ENCODE peak calls at places on chromosomes 3 and 15, in four cellular contexts. N is A549, C is HepG2, X is K562. D is an unnamed sample.

GRCh38 chr3:157136647-157137387 is 23.1 kb downstream of the CCNL1 start:
- DNase-seq in N (no peak), C (peak; percentile 82), X (no peak), D (no peak)

GRCh38 chr15:38354321-38354929 is 99.5 kb upstream of the FAM98B start:
- DNase-seq in N (peak; percentile 20), C (peak; percentile 60), X (peak; percentile 39), D (peak; percentile 58)

GRCh38 chr15:76844096-76844495 is 61.0 kb downstream of the SCAPER start:
- DNase-seq in N (no peak), C (no peak), X (no peak), D (no peak)

GRCh38 chr3:86562095-86562494 is 428.9 kb downstream of the VGLL3 start:
- DNase-seq in N (no peak), C (no peak), X (no peak), D (no peak)

GRCh38 chr3:115788921-115789470 is 165.7 kb downstream of the GAP43 start:
- DNase-seq in N (peak; percentile 21), C (peak; percentile 48), X (no peak), D (no peak)

GRCh38 chr3:122342803-122343202 is 17.8 kb downstream of the CSTA start:
- DNase-seq in N (no peak), C (no peak), X (no peak), D (no peak)

GRCh38 chr3:197256836-197257444 is 41.5 kb downstream of the DLG1 start:
- DNase-seq in N (no peak), C (peak; percentile 41), X (peak; percentile 16), D (no peak)

GRCh38 chr15:29131336-29132109 is 138.1 kb downstream of the NSMCE3 start:
- DNase-seq in N (no peak), C (no peak), X (no peak), D (no peak)

GRCh38 chr15:68561901-68562300 is 16.9 kb upstream of the CORO2B start:
- DNase-seq in N (no peak), C (no peak), X (no peak), D (no peak)

GRCh38 chr3:97830627-97831026 is 8.8 kb downstream of the CRYBG3 start:
- DNase-seq in N (no peak), C (no peak), X (no peak), D (no peak)

GRCh38 chr3:409011-409410 is 212.4 kb downstream of the CHL1 start:
- DNase-seq in N (no peak), C (no peak), X (no peak), D (no peak)

GRCh38 chr15:49645937-49646336 is 25.1 kb downstream of the DTWD1 start:
- DNase-seq in N (no peak), C (peak; percentile 9), X (no peak), D (no peak)

GRCh38 chr15:92074646-92075045 is 221.1 kb downstream of the SLCO3A1 start:
- DNase-seq in N (no peak), C (no peak), X (no peak), D (no peak)

GRCh38 chr3:107394502-107394901 is 17.3 kb downstream of the CCDC54 start:
- DNase-seq in N (no peak), C (no peak), X (no peak), D (no peak)

GRCh38 chr3:69032737-69033136 is 19.3 kb upstream of the EOGT start:
- DNase-seq in N (no peak), C (no peak), X (no peak), D (no peak)

GRCh38 chr3:50370594-50370993 is 11.3 kb upstream of the TMEM115 start:
- DNase-seq in N (no peak), C (no peak), X (peak; percentile 49), D (no peak)

GRCh38 chr3:180102134-180102533 is 65.4 kb upstream of the PEX5L start:
- DNase-seq in N (no peak), C (peak; percentile 6), X (no peak), D (peak; percentile 56)

GRCh38 chr3:32335365-32336122 is 56.1 kb upstream of the CMTM7 start:
- DNase-seq in N (no peak), C (no peak), X (no peak), D (no peak)

GRCh38 chr3:139447486-139447885 is 28.8 kb downstream of the RBP2 start:
- DNase-seq in N (no peak), C (no peak), X (no peak), D (no peak)

GRCh38 chr3:56294316-56294715 is 174.0 kb downstream of the ERC2 start:
- DNase-seq in N (no peak), C (no peak), X (no peak), D (no peak)

GRCh38 chr15:69092159-69092558 is 68.3 kb upstream of the GLCE start:
- DNase-seq in N (peak; percentile 52), C (peak; percentile 18), X (no peak), D (no peak)

GRCh38 chr3:57958642-57959406 is 49.4 kb upstream of the FLNB start:
- DNase-seq in N (no peak), C (no peak), X (peak; percentile 38), D (no peak)

GRCh38 chr3:52247455-52248164 is 2.1 kb downstream of the PPM1M start:
- DNase-seq in N (no peak), C (no peak), X (no peak), D (no peak)

GRCh38 chr3:136543385-136543784 is 208.8 kb downstream of the STAG1 start:
- DNase-seq in N (no peak), C (no peak), X (no peak), D (no peak)

GRCh38 chr3:111584724-111585123 is 10.4 kb downstream of the ZBED2 start:
- DNase-seq in N (no peak), C (no peak), X (no peak), D (no peak)

GRCh38 chr15:80701676-80702311 is 6.7 kb downstream of the ABHD17C start:
- DNase-seq in N (no peak), C (no peak), X (no peak), D (no peak)

GRCh38 chr15:83062768-83063180 is 4.3 kb downstream of the BTBD1 start:
- DNase-seq in N (no peak), C (no peak), X (no peak), D (no peak)

GRCh38 chr15:75188499-75188898 is 13.2 kb upstream of the C15orf39 start:
- DNase-seq in N (no peak), C (no peak), X (no peak), D (no peak)

GRCh38 chr3:170055209-170055608 is 17.4 kb downstream of the GPR160 start:
- DNase-seq in N (no peak), C (no peak), X (no peak), D (no peak)

GRCh38 chr3:133256787-133257483 is 142.9 kb upstream of the BFSP2 start:
- DNase-seq in N (no peak), C (no peak), X (no peak), D (no peak)

GRCh38 chr3:150145659-150146058 is 175.0 kb upstream of the PFN2 start:
- DNase-seq in N (no peak), C (no peak), X (no peak), D (no peak)

GRCh38 chr15:92621972-92622533 is 33.5 kb downstream of the FAM174B start:
- DNase-seq in N (no peak), C (no peak), X (no peak), D (no peak)

GRCh38 chr3:123783811-123784210 is 100.3 kb downstream of the MYLK start:
- DNase-seq in N (no peak), C (no peak), X (no peak), D (no peak)

DNA sequence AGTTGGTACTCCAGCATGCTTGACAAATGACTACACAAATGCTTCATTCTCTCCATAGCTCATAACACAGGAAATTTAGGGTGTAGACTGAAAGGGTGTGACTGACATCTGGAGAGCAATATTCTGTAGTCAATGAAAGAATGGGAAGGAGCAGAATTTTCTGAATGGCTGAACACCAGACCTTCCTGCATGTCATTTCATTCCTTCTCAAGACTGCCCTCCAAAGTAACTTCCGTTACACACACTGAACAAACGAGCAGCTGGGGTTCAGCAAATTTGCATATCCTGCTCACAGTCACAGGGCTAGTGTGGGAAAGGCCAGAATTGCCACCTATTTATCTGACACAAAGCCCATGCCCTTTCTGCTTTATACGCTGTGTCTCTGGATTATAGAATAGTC is 325.0 kb upstream of the CFAP20DC start:
- DNase-seq in N (no peak), C (no peak), X (no peak), D (no peak)
- TF ChIP-seq HMGXB4 in N (no peak), C (no peak), X (no peak), D (no peak)

GRCh38 chr3:24493951-24494615 is 567 bp downstream of the THRB start:
- DNase-seq in N (peak; percentile 55), C (peak; percentile 71), X (peak; percentile 64), D (peak; percentile 52)
- TF ChIP-seq HMGXB4 in N (no peak), C (no peak), X (no peak), D (no peak)

GRCh38 chr3:72517804-72518442 is 330.3 kb downstream of the SHQ1 start:
- DNase-seq in N (no peak), C (no peak), X (no peak), D (no peak)

GRCh38 chr3:72529084-72529483 is 319.2 kb downstream of the SHQ1 start:
- DNase-seq in N (no peak), C (peak; percentile 39), X (no peak), D (no peak)

GRCh38 chr3:72520690-72521308 is 327.4 kb downstream of the SHQ1 start:
- DNase-seq in N (no peak), C (peak; percentile 53), X (no peak), D (no peak)

GRCh38 chr3:72520205-72520604 is 328.0 kb downstream of the SHQ1 start:
- DNase-seq in N (no peak), C (no peak), X (no peak), D (no peak)

GRCh38 chr3:72523409-72524172 is 324.7 kb downstream of the SHQ1 start:
- DNase-seq in N (no peak), C (no peak), X (peak; percentile 22), D (no peak)
- TF ChIP-seq HMGXB4 in N (no peak), C (no peak), X (no peak), D (no peak)

DNA sequence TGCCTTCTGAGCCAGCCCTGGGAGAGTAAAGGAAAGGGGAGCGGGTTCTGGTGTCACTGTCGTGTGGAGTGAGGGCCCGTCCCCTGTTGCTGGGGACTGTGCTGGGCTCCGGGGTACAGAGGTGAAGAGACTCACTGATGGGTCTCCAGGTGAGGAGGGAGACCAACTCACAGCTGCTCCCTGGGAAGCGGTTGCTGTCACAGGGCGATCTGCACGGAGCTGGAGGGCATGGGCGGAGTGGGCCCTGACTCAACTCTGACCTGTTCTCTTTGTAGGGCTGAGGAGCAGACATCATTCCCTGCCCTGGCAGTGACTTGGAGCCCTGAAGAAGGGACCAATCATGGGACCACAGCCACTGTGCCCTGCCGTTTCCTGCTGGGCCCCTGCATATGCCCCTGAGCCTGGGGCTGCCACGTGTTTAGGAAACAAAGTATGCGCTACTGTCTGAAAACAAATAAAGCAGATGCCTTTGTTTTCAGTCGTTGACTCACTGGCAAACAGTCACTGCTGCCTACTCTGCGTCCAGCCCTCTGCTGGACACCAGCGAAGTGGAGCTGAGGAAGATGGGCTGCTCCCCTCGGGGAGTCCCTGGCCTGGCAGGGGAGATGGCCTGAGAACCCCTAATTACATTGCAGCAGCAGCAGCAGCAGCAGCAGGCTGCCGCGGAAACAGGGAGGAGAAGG is 22.9 kb upstream of the PLXNA1 start:
- DNase-seq in N (peak; percentile 49), C (peak; percentile 64), X (no peak), D (no peak)
- TF ChIP-seq HMGXB4 in N (no peak), C (no peak), X (no peak), D (no peak)

GRCh38 chr15:66684136-66684681 is 17.8 kb upstream of the SMAD6 start:
- DNase-seq in N (no peak), C (no peak), X (no peak), D (no peak)
- TF ChIP-seq HMGXB4 in N (no peak), C (no peak), X (no peak), D (no peak)

D was measured in WTC11.